ENCODE peak calls at places on chromosomes 5 and 9, in nine cellular contexts. Z is foreskin fibroblast; Q is brain microvascular endothelial cell; I is nucleus accumbens; E is body of pancreas; A is naive thymus-derived CD8-positive, alpha-beta T cell; V is mucosa of descending colon; W is left colon; B is AG09319. Y is an unnamed sample.
A peak's percentile ranks its signal among the peaks of the same experiment; 100 is the strongest.

GRCh38 chr5:95327211-95327610 is 42.3 kb upstream of the MCTP1 start:
- DNase-seq in Z (no peak), Q (no peak), I (no peak), E (no peak), A (no peak), V (no peak), W (no peak), B (no peak), Y (no peak)

GRCh38 chr5:96729156-96729555 is 67.0 kb downstream of the CAST start:
- DNase-seq in Z (no peak), Q (no peak), I (no peak), E (no peak), A (no peak), V (no peak), W (no peak), B (no peak), Y (no peak)

GRCh38 chr5:152838241-152838786 is 433.2 kb upstream of the NMUR2 start:
- DNase-seq in Z (no peak), Q (no peak), I (no peak), E (no peak), A (no peak), V (no peak), W (no peak), B (no peak), Y (no peak)

GRCh38 chr5:71662381-71662780 is 56.7 kb upstream of the CARTPT start:
- DNase-seq in Z (no peak), Q (no peak), I (no peak), E (no peak), A (no peak), V (no peak), W (no peak), B (no peak), Y (no peak)

GRCh38 chr5:171226096-171226495 is 83.0 kb upstream of the TLX3 start:
- DNase-seq in Z (peak; percentile 41), Q (no peak), I (no peak), E (no peak), A (no peak), V (no peak), W (no peak), B (no peak), Y (no peak)

GRCh38 chr5:124399426-124399961 is 346.9 kb downstream of the ZNF608 start:
- DNase-seq in Z (peak; percentile 46), Q (no peak), I (no peak), E (no peak), A (no peak), V (no peak), W (no peak), B (no peak), Y (no peak)

GRCh38 chr5:56350595-56351170 is 117.6 kb upstream of the ANKRD55 start:
- DNase-seq in Z (peak; percentile 92), Q (peak; percentile 78), I (no peak), E (peak; percentile 35), A (no peak), V (peak; percentile 54), W (peak; percentile 32), B (peak; percentile 14), Y (no peak)

GRCh38 chr9:124512806-124513204 is 5.6 kb upstream of the NR5A1 start:
- DNase-seq in Z (no peak), Q (no peak), I (no peak), E (no peak), A (no peak), V (no peak), W (no peak), B (no peak), Y (no peak)

GRCh38 chr5:60437308-60437707 is 262.7 kb downstream of the DEPDC1B start:
- DNase-seq in Z (no peak), Q (no peak), I (no peak), E (no peak), A (no peak), V (no peak), W (no peak), B (no peak), Y (no peak)

GRCh38 chr9:13715430-13715829 is 435.9 kb upstream of the MPDZ start:
- DNase-seq in Z (no peak), Q (no peak), I (no peak), E (no peak), A (no peak), V (no peak), W (no peak), B (no peak), Y (no peak)

GRCh38 chr5:43098064-43098463 is 22.6 kb upstream of the ZNF131 start:
- DNase-seq in Z (no peak), Q (no peak), I (no peak), E (no peak), A (no peak), V (no peak), W (no peak), B (no peak), Y (no peak)

GRCh38 chr5:446864-447263 is 3.9 kb downstream of the EXOC3 start:
- DNase-seq in Z (peak; percentile 61), Q (no peak), I (no peak), E (no peak), A (peak; percentile 52), V (peak; percentile 41), W (peak; percentile 16), B (no peak), Y (no peak)

GRCh38 chr9:123238364-123238763 is 30.0 kb downstream of the STRBP start:
- DNase-seq in Z (no peak), Q (no peak), I (no peak), E (no peak), A (no peak), V (no peak), W (no peak), B (no peak), Y (no peak)

GRCh38 chr5:97528941-97529340 is 345.9 kb upstream of the RIOK2 start:
- DNase-seq in Z (peak; percentile 87), Q (peak; percentile 36), I (no peak), E (no peak), A (no peak), V (no peak), W (no peak), B (peak; percentile 43), Y (no peak)

GRCh38 chr9:126607086-126607485 is 6.6 kb upstream of the LMX1B start:
- DNase-seq in Z (no peak), Q (no peak), I (no peak), E (no peak), A (no peak), V (no peak), W (no peak), B (no peak), Y (no peak)

GRCh38 chr5:14671414-14671813 is 6.9 kb downstream of the OTULIN start:
- DNase-seq in Z (peak; percentile 31), Q (no peak), I (no peak), E (no peak), A (no peak), V (no peak), W (no peak), B (no peak), Y (no peak)

GRCh38 chr9:89844535-89844934 is 239.7 kb downstream of the GADD45G start:
- DNase-seq in Z (no peak), Q (no peak), I (no peak), E (no peak), A (no peak), V (no peak), W (no peak), B (no peak), Y (no peak)

GRCh38 chr9:114153761-114154596 is 1.4 kb upstream of the COL27A1 start:
- DNase-seq in Z (peak; percentile 52), Q (no peak), I (no peak), E (peak; percentile 66), A (peak; percentile 17), V (no peak), W (no peak), B (no peak), Y (no peak)

GRCh38 chr9:2341956-2342355 is 279.6 kb upstream of the VLDLR start:
- DNase-seq in Z (no peak), Q (no peak), I (no peak), E (no peak), A (no peak), V (no peak), W (no peak), B (no peak), Y (no peak)

GRCh38 chr5:38892363-38892762 is 46.6 kb downstream of the OSMR start:
- DNase-seq in Z (no peak), Q (no peak), I (no peak), E (no peak), A (no peak), V (no peak), W (no peak), B (no peak), Y (no peak)

GRCh38 chr5:60649288-60649917 is 50.6 kb downstream of the DEPDC1B start:
- DNase-seq in Z (peak; percentile 63), Q (peak; percentile 43), I (no peak), E (no peak), A (peak; percentile 8), V (no peak), W (no peak), B (no peak), Y (no peak)

GRCh38 chr5:98827862-98828261 is 54.4 kb downstream of the RGMB start:
- DNase-seq in Z (no peak), Q (no peak), I (no peak), E (no peak), A (no peak), V (no peak), W (no peak), B (no peak), Y (no peak)

GRCh38 chr9:33350310-33350709 is 52.1 kb downstream of the AQP7 start:
- DNase-seq in Z (peak; percentile 74), Q (peak; percentile 16), I (no peak), E (no peak), A (no peak), V (no peak), W (no peak), B (peak; percentile 80), Y (no peak)

GRCh38 chr5:93246093-93246855 is 334.7 kb downstream of the NR2F1-AS1 start:
- DNase-seq in Z (peak; percentile 45), Q (no peak), I (no peak), E (no peak), A (no peak), V (no peak), W (no peak), B (peak; percentile 86), Y (no peak)

GRCh38 chr5:139368613-139369012 is 14.5 kb downstream of the SLC23A1 start:
- DNase-seq in Z (peak; percentile 59), Q (no peak), I (no peak), E (no peak), A (no peak), V (no peak), W (no peak), B (no peak), Y (no peak)

GRCh38 chr9:16304301-16304700 is 566.2 kb downstream of the BNC2 start:
- DNase-seq in Z (no peak), Q (no peak), I (no peak), E (no peak), A (no peak), V (no peak), W (no peak), B (no peak), Y (no peak)

GRCh38 chr5:135724475-135725065 is 109.9 kb upstream of the SLC25A48 start:
- DNase-seq in Z (no peak), Q (no peak), I (no peak), E (no peak), A (no peak), V (no peak), W (no peak), B (no peak), Y (no peak)

GRCh38 chr5:177403194-177403825 is 2.8 kb upstream of the PFN3 start:
- DNase-seq in Z (peak; percentile 48), Q (no peak), I (no peak), E (peak; percentile 36), A (peak; percentile 66), V (peak; percentile 82), W (peak; percentile 55), B (no peak), Y (peak; percentile 68)

GRCh38 chr5:115329475-115329874 is 33.0 kb upstream of the CCDC112 start:
- DNase-seq in Z (no peak), Q (no peak), I (no peak), E (no peak), A (no peak), V (no peak), W (no peak), B (no peak), Y (no peak)

GRCh38 chr9:134474058-134474370 is 147.8 kb downstream of the RXRA start:
- DNase-seq in Z (peak; percentile 74), Q (peak; percentile 46), I (no peak), E (no peak), A (no peak), V (peak; percentile 43), W (no peak), B (no peak), Y (no peak)

GRCh38 chr5:113017891-113018635 is 41.5 kb downstream of the DCP2 start:
- DNase-seq in Z (no peak), Q (peak; percentile 84), I (no peak), E (no peak), A (no peak), V (no peak), W (no peak), B (no peak), Y (no peak)